ENCODE peak calls at places on chromosomes 7 and 10, in eight cellular contexts. Q is mesothelial cell of epicardium, G is NCI-H1092, C is esophagus squamous epithelium, R is psoas muscle, T is WTC11, K is GM20000, Z is GM04503. A is an unnamed sample.

GRCh38 chr10:17563452-17563851 is 53.7 kb downstream of the HACD1 start:
- DNase-seq in Z (no peak), G (no peak), T (no peak), R (no peak), K (no peak), Q (no peak), C (no peak), A (no peak)

GRCh38 chr7:157423886-157424565 is 87.2 kb downstream of the DNAJB6 start:
- DNase-seq in R (no peak), Z (no peak), Q (no peak), T (no peak), G (no peak), C (no peak), K (no peak), A (no peak)

GRCh38 chr10:133324198-133324792 is 12.4 kb downstream of the CALY start:
- DNase-seq in Q (no peak), K (peak), G (peak), Z (no peak), C (no peak), T (peak), R (peak), A (peak)

GRCh38 chr10:126243976-126244375 is 144.3 kb downstream of the ADAM12 start:
- DNase-seq in C (no peak), Q (no peak), K (no peak), G (no peak), T (no peak), R (no peak), Z (peak), A (no peak)

GRCh38 chr10:8416755-8417154 is 362.3 kb downstream of the GATA3 start:
- DNase-seq in K (no peak), R (no peak), C (no peak), G (no peak), Q (no peak), Z (no peak), T (no peak), A (no peak)

GRCh38 chr10:26156019-26156418 is 60.6 kb upstream of the GAD2 start:
- DNase-seq in Z (no peak), K (no peak), Q (no peak), T (no peak), C (no peak), R (no peak), G (no peak), A (no peak)

GRCh38 chr7:7428806-7429205 is 106.9 kb downstream of the COL28A1 start:
- DNase-seq in T (no peak), Q (no peak), C (no peak), G (no peak), Z (peak), K (no peak), R (no peak), A (no peak)

GRCh38 chr7:1886361-1887064 is 216.4 kb downstream of the ELFN1 start:
- DNase-seq in Q (no peak), Z (no peak), C (no peak), T (no peak), K (no peak), G (no peak), R (no peak), A (no peak)

GRCh38 chr7:116717137-116717536 is 45.1 kb downstream of the MET start:
- DNase-seq in C (no peak), K (no peak), R (no peak), Z (no peak), Q (no peak), G (no peak), T (no peak), A (no peak)

GRCh38 chr7:157622000-157622399 is 285.2 kb downstream of the DNAJB6 start:
- DNase-seq in Q (no peak), Z (no peak), R (no peak), K (no peak), T (no peak), G (no peak), C (no peak), A (peak)

GRCh38 chr10:70503776-70504175 is 25.2 kb downstream of the PALD1 start:
- DNase-seq in T (no peak), G (no peak), Q (no peak), Z (no peak), R (no peak), C (no peak), K (no peak), A (no peak)